ENCODE peak calls at places on chromosomes 5 and 9, in five cellular contexts. E is stimulated activated CD8-positive, alpha-beta memory T cell treated with anti-CD3 and anti-CD28 coated beads, Interleukin-7, amount 100 ng/mL, for 24 hours; M is EL; D is CD4-positive, alpha-beta memory T cell; P is SK-N-SH. Z is an unnamed sample.

GRCh38 chr5:180130291-180130869 is 58.8 kb upstream of the RNF130 start:
- DNase-seq in P (no peak), D (no peak), E (no peak), M (no peak), Z (no peak)

GRCh38 chr5:157961828-157962390 is 103.0 kb upstream of the CLINT1 start:
- DNase-seq in P (peak; percentile 52), M (no peak), E (no peak), D (no peak), Z (no peak)

GRCh38 chr9:93827545-93828330 is 127.4 kb downstream of the BARX1 start:
- DNase-seq in D (peak; percentile 19), E (no peak), P (peak; percentile 96), M (peak; percentile 59), Z (no peak)

GRCh38 chr5:2482778-2483177 is 268.7 kb downstream of the IRX2 start:
- DNase-seq in D (no peak), P (no peak), E (no peak), M (no peak), Z (no peak)

GRCh38 chr9:97809666-97810344 is 43.2 kb upstream of the FOXE1 start:
- DNase-seq in E (no peak), D (no peak), M (peak; percentile 66), P (no peak), Z (no peak)

GRCh38 chr5:116750626-116751188 is 176.1 kb upstream of the SEMA6A start:
- DNase-seq in M (no peak), E (no peak), D (no peak), P (no peak), Z (no peak)

GRCh38 chr9:94945191-94946144 is 219.0 kb downstream of the AOPEP start:
- DNase-seq in M (peak; percentile 91), D (no peak), P (no peak), E (no peak), Z (no peak)

GRCh38 chr5:16934123-16934522 is 2.0 kb downstream of the MYO10 start:
- DNase-seq in M (peak; percentile 84), E (no peak), P (peak; percentile 83), D (no peak), Z (no peak)

GRCh38 chr5:115838885-115839518 is 2.4 kb downstream of the ATG12 start:
- DNase-seq in P (peak; percentile 47), M (peak; percentile 63), D (peak; percentile 64), E (no peak), Z (peak; percentile 63)

GRCh38 chr5:153896701-153897100 is 142.0 kb downstream of the FAM114A2 start:
- DNase-seq in P (no peak), E (no peak), D (no peak), M (peak; percentile 66), Z (no peak)

Z was measured in immature natural killer cell.